ENCODE peak calls at places on chromosome 22, in four cellular contexts. One of them, this sample, is unnamed.

GRCh38 chr22:23230348-23231068 is 50.2 kb downstream of the BCR start:
- DNase-seq in K562: peak; percentile 52
- DNase-seq in GM12878: no peak
- DNase-seq in A549: no peak
- DNase-seq in this sample: no peak

GRCh38 chr22:37198290-37199102 is 10.4 kb upstream of the C1QTNF6 start:
- DNase-seq in K562: peak; percentile 82
- DNase-seq in GM12878: no peak
- DNase-seq in A549: peak; percentile 74
- DNase-seq in this sample: peak; percentile 58

GRCh38 chr22:35894937-35895708 is 133.5 kb downstream of the RBFOX2 start:
- DNase-seq in K562: no peak
- DNase-seq in GM12878: no peak
- DNase-seq in A549: no peak
- DNase-seq in this sample: peak; percentile 79

GRCh38 chr22:17911312-17911705 is 113.1 kb downstream of the MICAL3 start:
- DNase-seq in K562: no peak
- DNase-seq in A549: no peak
- DNase-seq in GM12878: no peak
- DNase-seq in this sample: no peak

GRCh38 chr22:30206964-30207363 is 39.6 kb downstream of the LIF start:
- DNase-seq in A549: peak; percentile 80
- DNase-seq in K562: no peak
- DNase-seq in GM12878: no peak
- DNase-seq in this sample: peak; percentile 99

GRCh38 chr22:31836010-31836409 is 82.2 kb downstream of the DEPDC5 start:
- DNase-seq in A549: no peak
- DNase-seq in K562: no peak
- DNase-seq in GM12878: no peak
- DNase-seq in this sample: no peak

GRCh38 chr22:22951035-22951434 is 63.4 kb downstream of the IGLL5 start:
- DNase-seq in A549: no peak
- DNase-seq in GM12878: no peak
- DNase-seq in K562: peak; percentile 28
- DNase-seq in this sample: no peak

GRCh38 chr22:17891427-17892167 is 117.3 kb upstream of the BID start:
- DNase-seq in K562: peak; percentile 54
- DNase-seq in GM12878: no peak
- DNase-seq in A549: peak; percentile 7
- DNase-seq in this sample: no peak

GRCh38 chr22:23834830-23835772 is 3.7 kb downstream of the DERL3 start:
- DNase-seq in GM12878: no peak
- DNase-seq in A549: no peak
- DNase-seq in K562: no peak
- DNase-seq in this sample: no peak

GRCh38 chr22:47621253-47621652 is 858.8 kb downstream of the TBC1D22A start:
- DNase-seq in K562: no peak
- DNase-seq in GM12878: no peak
- DNase-seq in A549: no peak
- DNase-seq in this sample: no peak

GRCh38 chr22:50704510-50705218 is 32.0 kb downstream of the SHANK3 start:
- DNase-seq in K562: no peak
- DNase-seq in GM12878: no peak
- DNase-seq in A549: no peak
- DNase-seq in this sample: no peak

GRCh38 chr22:31134688-31135087 is 5.6 kb downstream of the PLA2G3 start:
- DNase-seq in A549: no peak
- DNase-seq in GM12878: no peak
- DNase-seq in K562: no peak
- DNase-seq in this sample: no peak

GRCh38 chr22:24433868-24434471 is 6.6 kb downstream of the ADORA2A start:
- DNase-seq in GM12878: peak; percentile 90
- DNase-seq in K562: no peak
- DNase-seq in A549: no peak
- DNase-seq in this sample: peak; percentile 73

GRCh38 chr22:36953239-36954080 is 40.0 kb downstream of the CSF2RB start:
- DNase-seq in K562: no peak
- DNase-seq in GM12878: no peak
- DNase-seq in A549: no peak
- DNase-seq in this sample: no peak

GRCh38 chr22:31123292-31123602 is 481 bp downstream of the INPP5J start:
- DNase-seq in GM12878: no peak
- DNase-seq in A549: no peak
- DNase-seq in K562: no peak
- DNase-seq in this sample: no peak

GRCh38 chr22:50544078-50544745 is 1.5 kb upstream of the KLHDC7B start:
- DNase-seq in A549: peak; percentile 85
- DNase-seq in GM12878: no peak
- DNase-seq in K562: no peak
- DNase-seq in this sample: peak; percentile 49

GRCh38 chr22:50326959-50327710 is at the start of gene DENND6B:
- DNase-seq in GM12878: no peak
- DNase-seq in K562: peak; percentile 81
- DNase-seq in A549: peak; percentile 49
- DNase-seq in this sample: peak; percentile 69

GRCh38 chr22:38449776-38450175 is 5.2 kb downstream of the KCNJ4 start:
- DNase-seq in GM12878: no peak
- DNase-seq in A549: no peak
- DNase-seq in K562: no peak
- DNase-seq in this sample: no peak

GRCh38 chr22:42313804-42314581 is 43.5 kb upstream of the TCF20 start:
- DNase-seq in K562: peak; percentile 63
- DNase-seq in A549: peak; percentile 13
- DNase-seq in GM12878: no peak
- DNase-seq in this sample: peak; percentile 54

GRCh38 chr22:42614312-42615091 is at the start of gene POLDIP3:
- DNase-seq in K562: peak; percentile 90
- DNase-seq in A549: peak; percentile 81
- DNase-seq in GM12878: peak; percentile 78
- DNase-seq in this sample: peak; percentile 98

GRCh38 chr22:23192558-23192957 is 12.2 kb downstream of the BCR start:
- DNase-seq in A549: no peak
- DNase-seq in K562: no peak
- DNase-seq in GM12878: no peak
- DNase-seq in this sample: no peak

GRCh38 chr22:18066181-18066859 is 11.5 kb upstream of the PEX26 start:
- DNase-seq in GM12878: no peak
- DNase-seq in K562: no peak
- DNase-seq in A549: no peak
- DNase-seq in this sample: no peak

GRCh38 chr22:37254206-37254866 is 10.3 kb upstream of the RAC2 start:
- DNase-seq in GM12878: no peak
- DNase-seq in A549: no peak
- DNase-seq in K562: no peak
- DNase-seq in this sample: peak; percentile 79

GRCh38 chr22:31451709-31452571 is 37.7 kb downstream of the EIF4ENIF1 start:
- DNase-seq in K562: peak; percentile 13
- DNase-seq in GM12878: peak; percentile 15
- DNase-seq in A549: peak; percentile 21
- DNase-seq in this sample: peak; percentile 59

GRCh38 chr22:38924197-38924952 is 33.0 kb upstream of the APOBEC3A start:
- DNase-seq in A549: peak; percentile 26
- DNase-seq in GM12878: no peak
- DNase-seq in K562: no peak
- DNase-seq in this sample: peak; percentile 90

GRCh38 chr22:25060522-25061071 is 108.1 kb downstream of the KIAA1671 start:
- DNase-seq in A549: no peak
- DNase-seq in K562: no peak
- DNase-seq in GM12878: no peak
- DNase-seq in this sample: no peak

GRCh38 chr22:43993072-43993760 is 30.9 kb upstream of the PARVB start:
- DNase-seq in A549: peak; percentile 43
- DNase-seq in K562: peak; percentile 56
- DNase-seq in GM12878: peak; percentile 5
- DNase-seq in this sample: peak; percentile 64

GRCh38 chr22:49026476-49027121 is 801.1 kb downstream of the BRD1 start:
- DNase-seq in K562: no peak
- DNase-seq in GM12878: no peak
- DNase-seq in A549: peak; percentile 6
- DNase-seq in this sample: no peak

GRCh38 chr22:35021166-35021565 is 44.8 kb upstream of the ISX start:
- DNase-seq in GM12878: no peak
- DNase-seq in A549: no peak
- DNase-seq in K562: no peak
- DNase-seq in this sample: no peak

GRCh38 chr22:48700566-48701295 is 1126.9 kb downstream of the BRD1 start:
- DNase-seq in K562: no peak
- DNase-seq in A549: no peak
- DNase-seq in GM12878: no peak
- DNase-seq in this sample: no peak

GRCh38 chr22:37957232-37957631 is 3.7 kb downstream of the POLR2F start:
- DNase-seq in A549: no peak
- DNase-seq in GM12878: no peak
- DNase-seq in K562: no peak
- DNase-seq in this sample: no peak

GRCh38 chr22:48897959-48898358 is 929.7 kb downstream of the BRD1 start:
- DNase-seq in GM12878: no peak
- DNase-seq in K562: no peak
- DNase-seq in A549: no peak
- DNase-seq in this sample: no peak

GRCh38 chr22:21896951-21897513 is 29.6 kb upstream of the MAPK1 start:
- DNase-seq in A549: no peak
- DNase-seq in K562: no peak
- DNase-seq in GM12878: no peak
- DNase-seq in this sample: no peak
- TF ChIP-seq ELK1 in A549: no peak
- TF ChIP-seq ELK1 in K562: no peak
- TF ChIP-seq ELK1 in GM12878: no peak
- TF ChIP-seq ELK1 in this sample: no peak

GRCh38 chr22:46293591-46294260 is 2.9 kb upstream of the GTSE1 start:
- DNase-seq in K562: no peak
- DNase-seq in A549: no peak
- DNase-seq in GM12878: no peak
- DNase-seq in this sample: peak; percentile 53
- TF ChIP-seq ELK1 in K562: no peak
- TF ChIP-seq ELK1 in A549: no peak
- TF ChIP-seq ELK1 in GM12878: no peak
- TF ChIP-seq ELK1 in this sample: no peak

DNA sequence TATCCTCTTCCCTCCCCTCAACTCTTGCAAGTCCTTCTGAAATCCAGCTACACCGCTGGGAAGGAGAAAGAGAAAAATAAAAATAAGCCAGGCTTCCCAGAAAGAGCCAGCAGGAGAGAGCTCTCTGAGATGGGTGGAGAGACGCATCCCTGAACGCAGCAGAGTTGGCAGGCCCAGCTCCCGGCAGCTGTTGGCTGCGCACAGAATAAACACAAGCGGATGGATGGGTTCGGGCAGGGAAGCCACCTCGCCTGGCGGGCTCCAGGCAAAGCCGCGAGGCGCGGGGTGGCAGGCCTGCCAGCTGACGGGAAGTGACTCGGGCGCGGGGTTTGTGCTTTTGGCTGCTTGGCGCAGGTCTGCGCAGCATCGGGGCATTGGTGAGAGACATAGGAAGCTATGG is 537.7 kb downstream of the MIAT start:
- DNase-seq in GM12878: no peak
- DNase-seq in K562: no peak
- DNase-seq in A549: no peak
- DNase-seq in this sample: peak; percentile 8
- TF ChIP-seq ELK1 in GM12878: no peak
- TF ChIP-seq ELK1 in K562: no peak
- TF ChIP-seq ELK1 in A549: no peak
- TF ChIP-seq ELK1 in this sample: no peak

GRCh38 chr22:21076907-21077625 is 31.3 kb downstream of the LRRC74B start:
- DNase-seq in K562: no peak
- DNase-seq in GM12878: no peak
- DNase-seq in A549: no peak
- DNase-seq in this sample: no peak
- TF ChIP-seq ELK1 in K562: no peak
- TF ChIP-seq ELK1 in GM12878: no peak
- TF ChIP-seq ELK1 in A549: no peak
- TF ChIP-seq ELK1 in this sample: no peak

DNA sequence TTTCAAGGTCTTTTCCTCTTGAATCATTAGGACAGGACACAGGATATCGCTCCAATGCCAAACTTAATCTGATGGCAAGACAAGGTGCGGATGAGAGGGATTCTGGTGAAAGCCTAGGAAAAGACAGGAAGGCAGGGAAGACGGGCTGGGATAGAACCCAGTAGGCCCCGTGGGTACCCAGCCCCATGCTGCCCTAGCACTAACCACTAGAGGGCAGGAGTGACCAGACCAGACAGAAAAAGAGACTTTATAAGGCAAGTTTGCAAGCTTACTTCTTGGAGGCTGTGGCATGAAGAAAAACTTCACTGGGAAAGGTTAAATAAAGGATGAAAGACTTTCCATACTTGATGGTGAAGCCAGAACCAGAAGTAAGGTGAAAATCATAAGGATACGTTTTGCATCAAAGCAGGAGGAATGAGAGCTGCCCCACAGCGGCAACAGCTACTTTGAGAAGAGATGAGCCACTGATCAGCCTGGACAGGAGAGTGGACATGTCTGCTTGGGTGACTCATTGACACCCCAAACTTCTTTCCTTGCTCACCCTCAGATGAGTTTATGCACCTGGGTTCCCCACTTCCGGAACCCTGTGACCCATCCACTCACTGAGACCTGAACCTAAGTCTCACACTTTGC is 39.8 kb downstream of the SYN3 start:
- DNase-seq in K562: peak; percentile 45
- DNase-seq in A549: peak; percentile 22
- DNase-seq in GM12878: peak; percentile 8
- DNase-seq in this sample: peak; percentile 29
- TF ChIP-seq ELK1 in K562: no peak
- TF ChIP-seq ELK1 in A549: no peak
- TF ChIP-seq ELK1 in GM12878: no peak
- TF ChIP-seq ELK1 in this sample: no peak

GRCh38 chr22:46439576-46440465 is 97.6 kb downstream of the CELSR1 start:
- DNase-seq in GM12878: no peak
- DNase-seq in K562: no peak
- DNase-seq in A549: no peak
- DNase-seq in this sample: no peak

GRCh38 chr22:46439111-46439510 is 98.3 kb downstream of the CELSR1 start:
- DNase-seq in K562: no peak
- DNase-seq in A549: no peak
- DNase-seq in GM12878: no peak
- DNase-seq in this sample: no peak

GRCh38 chr22:46433318-46433717 is 97.8 kb downstream of the TRMU start:
- DNase-seq in A549: no peak
- DNase-seq in GM12878: no peak
- DNase-seq in K562: no peak
- DNase-seq in this sample: no peak

GRCh38 chr22:46437990-46438389 is 99.4 kb downstream of the CELSR1 start:
- DNase-seq in A549: no peak
- DNase-seq in K562: no peak
- DNase-seq in GM12878: no peak
- DNase-seq in this sample: no peak

GRCh38 chr22:46436595-46437163 is 100.7 kb downstream of the CELSR1 start:
- DNase-seq in GM12878: no peak
- DNase-seq in K562: no peak
- DNase-seq in A549: no peak
- DNase-seq in this sample: peak; percentile 63
- TF ChIP-seq ELK1 in GM12878: no peak
- TF ChIP-seq ELK1 in K562: no peak
- TF ChIP-seq ELK1 in A549: no peak
- TF ChIP-seq ELK1 in this sample: no peak

GRCh38 chr22:40020956-40021355 is 26.2 kb downstream of the FAM83F start:
- DNase-seq in K562: no peak
- DNase-seq in A549: no peak
- DNase-seq in GM12878: no peak
- DNase-seq in this sample: no peak
- TF ChIP-seq ELK1 in K562: no peak
- TF ChIP-seq ELK1 in A549: no peak
- TF ChIP-seq ELK1 in GM12878: no peak
- TF ChIP-seq ELK1 in this sample: no peak

GRCh38 chr22:19991645-19992451 is 24.8 kb downstream of the ARVCF start:
- DNase-seq in A549: no peak
- DNase-seq in K562: no peak
- DNase-seq in GM12878: no peak
- DNase-seq in this sample: no peak
- TF ChIP-seq ELK1 in A549: no peak
- TF ChIP-seq ELK1 in K562: no peak
- TF ChIP-seq ELK1 in GM12878: no peak
- TF ChIP-seq ELK1 in this sample: no peak